ENCODE peak calls at places on chromosomes 3 and 15, in eight cellular contexts. P, N, A, K, X, T, Z and E are unnamed samples.

GRCh38 chr15:25504307-25504706 is 65.5 kb upstream of the UBE3A start:
- DNase-seq in K (no peak), Z (peak), P (no peak), A (no peak), X (no peak), N (peak), T (no peak), E (no peak)

GRCh38 chr3:114499986-114500385 is 206.2 kb downstream of the TIGIT start:
- DNase-seq in T (no peak), A (no peak), X (no peak), Z (no peak), P (no peak), K (no peak), N (peak), E (no peak)

GRCh38 chr15:41332788-41333527 is at the start of gene NUSAP1:
- DNase-seq in N (no peak), X (no peak), K (no peak), T (no peak), P (no peak), A (no peak), Z (peak), E (no peak)

GRCh38 chr3:27657404-27657803 is 64.7 kb downstream of the EOMES start:
- DNase-seq in N (no peak), K (no peak), T (no peak), Z (peak), X (no peak), P (no peak), A (no peak), E (no peak)

GRCh38 chr3:195169011-195169410 is 101.9 kb downstream of the XXYLT1 start:
- DNase-seq in T (no peak), K (no peak), A (no peak), X (no peak), Z (no peak), P (no peak), N (no peak), E (no peak)

GRCh38 chr3:24042174-24042878 is 97.2 kb downstream of the NR1D2 start:
- DNase-seq in X (no peak), P (no peak), A (no peak), N (peak), T (no peak), Z (peak), K (no peak), E (no peak)

GRCh38 chr15:71106802-71107500 is 8.3 kb upstream of the THSD4 start:
- DNase-seq in N (no peak), X (no peak), T (no peak), P (no peak), K (no peak), A (no peak), Z (no peak), E (no peak)

GRCh38 chr15:92683511-92683834 is 27.9 kb upstream of the FAM174B start:
- DNase-seq in T (peak), P (no peak), N (peak), X (peak), K (peak), Z (peak), A (peak), E (peak)

GRCh38 chr3:116341916-116342315 is 103.4 kb downstream of the LSAMP start:
- DNase-seq in Z (no peak), X (no peak), P (no peak), T (no peak), N (no peak), A (no peak), K (no peak), E (no peak)

GRCh38 chr3:152151216-152151874 is 117.4 kb upstream of the MBNL1 start:
- DNase-seq in P (no peak), A (no peak), T (peak), K (no peak), Z (no peak), X (no peak), N (no peak), E (no peak)

GRCh38 chr3:150311156-150311555 is 96.9 kb upstream of the TSC22D2 start:
- DNase-seq in A (no peak), P (no peak), Z (no peak), N (no peak), T (no peak), K (no peak), X (no peak), E (no peak)

GRCh38 chr3:40012381-40012780 is 203.0 kb downstream of the MYRIP start:
- DNase-seq in K (no peak), X (no peak), P (no peak), N (no peak), Z (no peak), T (no peak), A (no peak), E (no peak)

GRCh38 chr3:113211370-113212154 is at the start of gene BOC:
- DNase-seq in T (peak), A (no peak), N (peak), K (no peak), X (peak), P (peak), Z (peak), E (no peak)

GRCh38 chr3:147191795-147192385 is 214.5 kb downstream of the ZIC4 start:
- DNase-seq in X (peak), T (peak), A (no peak), N (peak), P (no peak), Z (peak), K (no peak), E (peak)

GRCh38 chr3:27072943-27073725 is 296.0 kb downstream of the NEK10 start:
- DNase-seq in N (no peak), A (no peak), P (no peak), X (no peak), Z (no peak), K (no peak), T (no peak), E (no peak)

GRCh38 chr15:100705841-100706240 is 103.5 kb downstream of the ASB7 start:
- DNase-seq in Z (no peak), X (peak), T (no peak), A (no peak), P (no peak), N (no peak), K (no peak), E (no peak)

GRCh38 chr3:31356941-31357340 is 175.8 kb upstream of the STT3B start:
- DNase-seq in P (no peak), Z (no peak), T (peak), A (peak), X (peak), N (peak), K (no peak), E (no peak)

GRCh38 chr15:66780172-66780972 is 78.3 kb downstream of the SMAD6 start:
- DNase-seq in X (peak), T (peak), P (no peak), K (peak), A (no peak), Z (peak), N (peak), E (no peak)

GRCh38 chr3:73255609-73256029 is 194.2 kb downstream of the EBLN2 start:
- DNase-seq in T (no peak), N (peak), A (peak), Z (peak), X (peak), P (no peak), K (peak), E (no peak)

GRCh38 chr3:128503751-128504532 is 10.9 kb upstream of the GATA2 start:
- DNase-seq in T (no peak), P (no peak), N (no peak), K (no peak), A (peak), Z (no peak), X (no peak), E (no peak)

GRCh38 chr3:156483426-156483825 is 71.5 kb downstream of the SSR3 start:
- DNase-seq in Z (peak), T (peak), P (peak), K (no peak), N (peak), A (no peak), X (no peak), E (peak)

GRCh38 chr3:140904521-140904920 is 37.1 kb upstream of the SLC25A36 start:
- DNase-seq in P (no peak), T (no peak), Z (no peak), A (no peak), N (no peak), K (no peak), X (no peak), E (no peak)

GRCh38 chr15:77111813-77112212 is 40.9 kb upstream of the TSPAN3 start:
- DNase-seq in K (no peak), X (no peak), Z (no peak), N (no peak), A (no peak), T (no peak), P (no peak), E (no peak)

GRCh38 chr15:80750591-80750990 is 28.6 kb upstream of the CEMIP start:
- DNase-seq in Z (no peak), A (no peak), P (no peak), K (no peak), X (no peak), T (no peak), N (no peak), E (no peak)

GRCh38 chr3:37935290-37935668 is 55.3 kb upstream of the VILL start:
- DNase-seq in T (no peak), N (peak), Z (peak), K (no peak), X (no peak), A (no peak), P (no peak), E (no peak)

GRCh38 chr3:138297059-138297607 is 32.5 kb downstream of the NME9 start:
- DNase-seq in X (no peak), K (no peak), N (no peak), A (no peak), T (peak), P (no peak), Z (no peak), E (no peak)

GRCh38 chr15:66795851-66796250 is 93.8 kb downstream of the SMAD6 start:
- DNase-seq in N (no peak), A (no peak), X (no peak), T (no peak), K (no peak), P (no peak), Z (no peak), E (no peak)

GRCh38 chr15:94070341-94071275 is 160.8 kb upstream of the MCTP2 start:
- DNase-seq in Z (no peak), X (peak), P (no peak), N (no peak), A (no peak), T (no peak), K (peak), E (peak)

GRCh38 chr3:77772459-77772858 is 732.6 kb downstream of the ROBO2 start:
- DNase-seq in X (no peak), P (no peak), A (no peak), T (no peak), K (no peak), Z (no peak), N (no peak), E (no peak)

GRCh38 chr3:46393554-46394434 is 13.1 kb downstream of the CCR5AS start:
- DNase-seq in Z (no peak), X (peak), P (no peak), N (peak), T (no peak), A (peak), K (no peak), E (no peak)

GRCh38 chr15:92377083-92377789 is 16.4 kb upstream of the ST8SIA2 start:
- DNase-seq in X (peak), A (no peak), N (no peak), K (no peak), P (no peak), T (no peak), Z (no peak), E (no peak)

GRCh38 chr15:95492388-95493070 is 838.0 kb upstream of the NR2F2 start:
- DNase-seq in Z (no peak), T (no peak), N (no peak), A (no peak), P (no peak), K (no peak), X (peak), E (no peak)

GRCh38 chr3:73107215-73107614 is 45.8 kb downstream of the EBLN2 start:
- DNase-seq in N (no peak), Z (no peak), P (no peak), K (no peak), A (no peak), X (no peak), T (no peak), E (no peak)